ENCODE peak calls at places on chromosomes 5 and 9, in eight cellular contexts. One of them, this sample, is unnamed.

GRCh38 chr5:77881528-77881927 is 105.4 kb upstream of the TBCA start:
- DNase-seq in Karpas-422: no peak
- DNase-seq in fibroblast of the conjunctiva: no peak
- DNase-seq in DMS79: no peak
- DNase-seq in fibroblast of the aortic adventitia: peak
- DNase-seq in progenitor cell of endocrine pancreas: no peak
- DNase-seq in NCI-H2029: no peak
- DNase-seq in NCI-H345: no peak
- DNase-seq in this sample: no peak

GRCh38 chr9:2336055-2336454 is 285.5 kb upstream of the VLDLR start:
- DNase-seq in Karpas-422: peak
- DNase-seq in DMS79: no peak
- DNase-seq in NCI-H2029: no peak
- DNase-seq in fibroblast of the conjunctiva: no peak
- DNase-seq in NCI-H345: no peak
- DNase-seq in progenitor cell of endocrine pancreas: no peak
- DNase-seq in fibroblast of the aortic adventitia: peak
- DNase-seq in this sample: no peak

GRCh38 chr5:129172561-129172960 is 78.0 kb downstream of the ISOC1 start:
- DNase-seq in NCI-H2029: no peak
- DNase-seq in Karpas-422: peak
- DNase-seq in progenitor cell of endocrine pancreas: no peak
- DNase-seq in fibroblast of the conjunctiva: peak
- DNase-seq in DMS79: no peak
- DNase-seq in fibroblast of the aortic adventitia: peak
- DNase-seq in NCI-H345: no peak
- DNase-seq in this sample: no peak

GRCh38 chr5:134092875-134093274 is 21.6 kb upstream of the TCF7 start:
- DNase-seq in Karpas-422: no peak
- DNase-seq in DMS79: no peak
- DNase-seq in NCI-H345: no peak
- DNase-seq in fibroblast of the aortic adventitia: peak
- DNase-seq in NCI-H2029: no peak
- DNase-seq in fibroblast of the conjunctiva: no peak
- DNase-seq in progenitor cell of endocrine pancreas: no peak
- DNase-seq in this sample: no peak

GRCh38 chr9:13358128-13358527 is 78.6 kb upstream of the MPDZ start:
- DNase-seq in Karpas-422: no peak
- DNase-seq in fibroblast of the aortic adventitia: peak
- DNase-seq in progenitor cell of endocrine pancreas: no peak
- DNase-seq in NCI-H2029: no peak
- DNase-seq in fibroblast of the conjunctiva: peak
- DNase-seq in DMS79: no peak
- DNase-seq in NCI-H345: no peak
- DNase-seq in this sample: no peak

GRCh38 chr5:160555836-160556660 is 134.4 kb downstream of the PTTG1 start:
- DNase-seq in NCI-H345: peak
- DNase-seq in DMS79: no peak
- DNase-seq in fibroblast of the aortic adventitia: no peak
- DNase-seq in fibroblast of the conjunctiva: no peak
- DNase-seq in progenitor cell of endocrine pancreas: no peak
- DNase-seq in Karpas-422: no peak
- DNase-seq in NCI-H2029: no peak
- DNase-seq in this sample: no peak

GRCh38 chr9:21677834-21678233 is 124.6 kb upstream of the MTAP start:
- DNase-seq in progenitor cell of endocrine pancreas: no peak
- DNase-seq in Karpas-422: no peak
- DNase-seq in NCI-H2029: no peak
- DNase-seq in fibroblast of the aortic adventitia: peak
- DNase-seq in NCI-H345: no peak
- DNase-seq in DMS79: no peak
- DNase-seq in fibroblast of the conjunctiva: peak
- DNase-seq in this sample: no peak

GRCh38 chr5:95619096-95619495 is 791 bp upstream of the GPR150 start:
- DNase-seq in DMS79: no peak
- DNase-seq in NCI-H345: no peak
- DNase-seq in NCI-H2029: no peak
- DNase-seq in fibroblast of the aortic adventitia: peak
- DNase-seq in progenitor cell of endocrine pancreas: no peak
- DNase-seq in Karpas-422: no peak
- DNase-seq in fibroblast of the conjunctiva: no peak
- DNase-seq in this sample: no peak

GRCh38 chr5:145718956-145719355 is 116.2 kb downstream of the PRELID2 start:
- DNase-seq in NCI-H345: no peak
- DNase-seq in progenitor cell of endocrine pancreas: no peak
- DNase-seq in DMS79: no peak
- DNase-seq in NCI-H2029: no peak
- DNase-seq in fibroblast of the aortic adventitia: peak
- DNase-seq in fibroblast of the conjunctiva: peak
- DNase-seq in Karpas-422: no peak
- DNase-seq in this sample: no peak

GRCh38 chr5:73370620-73371583 is 77.7 kb downstream of the FOXD1 start:
- DNase-seq in DMS79: no peak
- DNase-seq in NCI-H2029: no peak
- DNase-seq in Karpas-422: no peak
- DNase-seq in fibroblast of the aortic adventitia: peak
- DNase-seq in fibroblast of the conjunctiva: peak
- DNase-seq in NCI-H345: no peak
- DNase-seq in progenitor cell of endocrine pancreas: no peak
- DNase-seq in this sample: no peak

GRCh38 chr9:92607088-92607487 is 62.8 kb downstream of the IPPK start:
- DNase-seq in Karpas-422: no peak
- DNase-seq in fibroblast of the conjunctiva: peak
- DNase-seq in NCI-H2029: peak
- DNase-seq in DMS79: no peak
- DNase-seq in fibroblast of the aortic adventitia: peak
- DNase-seq in NCI-H345: peak
- DNase-seq in progenitor cell of endocrine pancreas: no peak
- DNase-seq in this sample: no peak

GRCh38 chr9:115847245-115847644 is 306.3 kb upstream of the PAPPA start:
- DNase-seq in fibroblast of the conjunctiva: peak
- DNase-seq in progenitor cell of endocrine pancreas: no peak
- DNase-seq in NCI-H345: no peak
- DNase-seq in fibroblast of the aortic adventitia: peak
- DNase-seq in NCI-H2029: no peak
- DNase-seq in Karpas-422: no peak
- DNase-seq in DMS79: no peak
- DNase-seq in this sample: no peak

GRCh38 chr5:122142480-122142879 is 13.1 kb downstream of the ZNF474 start:
- DNase-seq in NCI-H2029: no peak
- DNase-seq in progenitor cell of endocrine pancreas: no peak
- DNase-seq in NCI-H345: no peak
- DNase-seq in fibroblast of the conjunctiva: no peak
- DNase-seq in fibroblast of the aortic adventitia: no peak
- DNase-seq in DMS79: no peak
- DNase-seq in Karpas-422: no peak
- DNase-seq in this sample: no peak

GRCh38 chr5:147101654-147102053 is 133.2 kb upstream of the STK32A start:
- DNase-seq in DMS79: no peak
- DNase-seq in Karpas-422: no peak
- DNase-seq in progenitor cell of endocrine pancreas: no peak
- DNase-seq in NCI-H2029: no peak
- DNase-seq in NCI-H345: no peak
- DNase-seq in fibroblast of the conjunctiva: no peak
- DNase-seq in fibroblast of the aortic adventitia: peak
- DNase-seq in this sample: no peak

GRCh38 chr9:82722051-82722450 is 340.9 kb downstream of the RASEF start:
- DNase-seq in fibroblast of the aortic adventitia: no peak
- DNase-seq in Karpas-422: no peak
- DNase-seq in fibroblast of the conjunctiva: no peak
- DNase-seq in progenitor cell of endocrine pancreas: no peak
- DNase-seq in DMS79: no peak
- DNase-seq in NCI-H2029: no peak
- DNase-seq in NCI-H345: no peak
- DNase-seq in this sample: no peak

GRCh38 chr9:18689881-18690280 is 215.9 kb downstream of the ADAMTSL1 start:
- DNase-seq in NCI-H345: no peak
- DNase-seq in Karpas-422: no peak
- DNase-seq in fibroblast of the conjunctiva: no peak
- DNase-seq in DMS79: no peak
- DNase-seq in fibroblast of the aortic adventitia: no peak
- DNase-seq in NCI-H2029: no peak
- DNase-seq in progenitor cell of endocrine pancreas: no peak
- DNase-seq in this sample: no peak

GRCh38 chr5:82467006-82467561 is 188.9 kb upstream of the RPS23 start:
- DNase-seq in DMS79: no peak
- DNase-seq in fibroblast of the aortic adventitia: peak
- DNase-seq in NCI-H345: no peak
- DNase-seq in progenitor cell of endocrine pancreas: no peak
- DNase-seq in fibroblast of the conjunctiva: peak
- DNase-seq in NCI-H2029: no peak
- DNase-seq in Karpas-422: no peak
- DNase-seq in this sample: no peak

GRCh38 chr5:149697001-149697400 is 33.1 kb upstream of the PPARGC1B start:
- DNase-seq in progenitor cell of endocrine pancreas: no peak
- DNase-seq in NCI-H345: no peak
- DNase-seq in fibroblast of the conjunctiva: no peak
- DNase-seq in NCI-H2029: no peak
- DNase-seq in fibroblast of the aortic adventitia: peak
- DNase-seq in Karpas-422: no peak
- DNase-seq in DMS79: no peak
- DNase-seq in this sample: no peak

GRCh38 chr5:2168601-2169416 is 286.1 kb upstream of the IRX4 start:
- DNase-seq in NCI-H345: no peak
- DNase-seq in NCI-H2029: no peak
- DNase-seq in Karpas-422: no peak
- DNase-seq in DMS79: no peak
- DNase-seq in fibroblast of the conjunctiva: no peak
- DNase-seq in fibroblast of the aortic adventitia: no peak
- DNase-seq in progenitor cell of endocrine pancreas: no peak
- DNase-seq in this sample: no peak

GRCh38 chr5:53069626-53070025 is 39.9 kb downstream of the MOCS2 start:
- DNase-seq in Karpas-422: no peak
- DNase-seq in NCI-H2029: no peak
- DNase-seq in DMS79: no peak
- DNase-seq in fibroblast of the aortic adventitia: peak
- DNase-seq in fibroblast of the conjunctiva: no peak
- DNase-seq in progenitor cell of endocrine pancreas: no peak
- DNase-seq in NCI-H345: no peak
- DNase-seq in this sample: no peak

GRCh38 chr5:109654455-109654854 is 35.3 kb upstream of the MAN2A1 start:
- DNase-seq in DMS79: no peak
- DNase-seq in NCI-H345: no peak
- DNase-seq in fibroblast of the conjunctiva: no peak
- DNase-seq in progenitor cell of endocrine pancreas: no peak
- DNase-seq in Karpas-422: no peak
- DNase-seq in fibroblast of the aortic adventitia: no peak
- DNase-seq in NCI-H2029: no peak
- DNase-seq in this sample: no peak

GRCh38 chr9:36999728-37000333 is 34.2 kb downstream of the PAX5 start:
- DNase-seq in progenitor cell of endocrine pancreas: no peak
- DNase-seq in NCI-H345: no peak
- DNase-seq in fibroblast of the conjunctiva: no peak
- DNase-seq in Karpas-422: peak
- DNase-seq in DMS79: no peak
- DNase-seq in fibroblast of the aortic adventitia: no peak
- DNase-seq in NCI-H2029: no peak
- DNase-seq in this sample: no peak

GRCh38 chr5:145244788-145245187 is 590.4 kb downstream of the PRELID2 start:
- DNase-seq in DMS79: no peak
- DNase-seq in NCI-H345: no peak
- DNase-seq in NCI-H2029: no peak
- DNase-seq in progenitor cell of endocrine pancreas: no peak
- DNase-seq in Karpas-422: no peak
- DNase-seq in fibroblast of the aortic adventitia: peak
- DNase-seq in fibroblast of the conjunctiva: no peak
- DNase-seq in this sample: no peak

GRCh38 chr9:99140685-99141314 is 35.9 kb downstream of the TGFBR1 start:
- DNase-seq in Karpas-422: peak
- DNase-seq in NCI-H345: no peak
- DNase-seq in progenitor cell of endocrine pancreas: no peak
- DNase-seq in DMS79: no peak
- DNase-seq in fibroblast of the aortic adventitia: peak
- DNase-seq in NCI-H2029: no peak
- DNase-seq in fibroblast of the conjunctiva: peak
- DNase-seq in this sample: no peak

GRCh38 chr5:133205204-133205603 is 153.4 kb downstream of the HSPA4 start:
- DNase-seq in DMS79: no peak
- DNase-seq in NCI-H345: no peak
- DNase-seq in fibroblast of the conjunctiva: no peak
- DNase-seq in NCI-H2029: no peak
- DNase-seq in progenitor cell of endocrine pancreas: no peak
- DNase-seq in fibroblast of the aortic adventitia: peak
- DNase-seq in Karpas-422: no peak
- DNase-seq in this sample: no peak

GRCh38 chr9:76570820-76571219 is 111.8 kb downstream of the GCNT1 start:
- DNase-seq in DMS79: no peak
- DNase-seq in progenitor cell of endocrine pancreas: no peak
- DNase-seq in fibroblast of the conjunctiva: no peak
- DNase-seq in Karpas-422: peak
- DNase-seq in NCI-H345: no peak
- DNase-seq in fibroblast of the aortic adventitia: no peak
- DNase-seq in NCI-H2029: no peak
- DNase-seq in this sample: no peak

GRCh38 chr9:76101472-76101871 is 211.0 kb downstream of the PCSK5 start:
- DNase-seq in NCI-H2029: no peak
- DNase-seq in NCI-H345: no peak
- DNase-seq in progenitor cell of endocrine pancreas: no peak
- DNase-seq in fibroblast of the aortic adventitia: no peak
- DNase-seq in DMS79: no peak
- DNase-seq in Karpas-422: no peak
- DNase-seq in fibroblast of the conjunctiva: no peak
- DNase-seq in this sample: no peak

GRCh38 chr5:138316355-138316754 is 15.2 kb downstream of the CDC25C start:
- DNase-seq in progenitor cell of endocrine pancreas: no peak
- DNase-seq in NCI-H2029: no peak
- DNase-seq in fibroblast of the conjunctiva: no peak
- DNase-seq in DMS79: no peak
- DNase-seq in NCI-H345: no peak
- DNase-seq in Karpas-422: peak
- DNase-seq in fibroblast of the aortic adventitia: no peak
- DNase-seq in this sample: no peak

GRCh38 chr5:93579561-93580386 is 1.2 kb downstream of the NR2F1-AS1 start:
- DNase-seq in NCI-H2029: peak
- DNase-seq in NCI-H345: peak
- DNase-seq in fibroblast of the conjunctiva: no peak
- DNase-seq in fibroblast of the aortic adventitia: peak
- DNase-seq in DMS79: no peak
- DNase-seq in progenitor cell of endocrine pancreas: peak
- DNase-seq in Karpas-422: no peak
- DNase-seq in this sample: no peak

GRCh38 chr5:58016329-58016728 is 443.6 kb downstream of the PLK2 start:
- DNase-seq in NCI-H345: peak
- DNase-seq in progenitor cell of endocrine pancreas: no peak
- DNase-seq in fibroblast of the aortic adventitia: peak
- DNase-seq in fibroblast of the conjunctiva: no peak
- DNase-seq in DMS79: no peak
- DNase-seq in NCI-H2029: no peak
- DNase-seq in Karpas-422: no peak
- DNase-seq in this sample: no peak

GRCh38 chr5:84028093-84028492 is 307.4 kb upstream of the HAPLN1 start:
- DNase-seq in fibroblast of the aortic adventitia: peak
- DNase-seq in Karpas-422: no peak
- DNase-seq in fibroblast of the conjunctiva: no peak
- DNase-seq in NCI-H2029: no peak
- DNase-seq in NCI-H345: no peak
- DNase-seq in progenitor cell of endocrine pancreas: no peak
- DNase-seq in DMS79: no peak
- DNase-seq in this sample: no peak

GRCh38 chr5:166992874-166993722 is 1298.3 kb upstream of the WWC1 start:
- DNase-seq in fibroblast of the aortic adventitia: no peak
- DNase-seq in NCI-H2029: no peak
- DNase-seq in DMS79: no peak
- DNase-seq in Karpas-422: no peak
- DNase-seq in progenitor cell of endocrine pancreas: no peak
- DNase-seq in NCI-H345: no peak
- DNase-seq in fibroblast of the conjunctiva: no peak
- DNase-seq in this sample: no peak